ENCODE peak calls at places on chromosomes 12 and 14, in nine cellular contexts. Q is fibroblast of the conjunctiva, S is brain microvascular endothelial cell, Z is GM20000, Y is mucosa of gallbladder, V is EL, N is HTR-8/SVneo, D is SIG-M5, A is fibroblast of pulmonary artery. E is an unnamed sample.

GRCh38 chr12:104303538-104304151 is at the start of gene EID3:
- DNase-seq in Q (peak), S (peak), Z (peak), Y (peak), V (peak), N (no peak), D (no peak), A (peak), E (peak)

GRCh38 chr14:91872011-91872476 is 4.7 kb upstream of the TC2N start:
- DNase-seq in Q (peak), S (no peak), Z (peak), Y (peak), V (no peak), N (no peak), D (peak), A (peak), E (peak)

GRCh38 chr12:79255326-79255725 is 390.8 kb downstream of the SYT1 start:
- DNase-seq in Q (no peak), S (no peak), Z (no peak), Y (no peak), V (peak), N (no peak), D (no peak), A (no peak), E (no peak)

GRCh38 chr12:32455607-32456063 is 56.3 kb downstream of the FGD4 start:
- DNase-seq in Q (peak), S (peak), Z (peak), Y (peak), V (peak), N (peak), D (peak), A (peak), E (no peak)

GRCh38 chr12:43882578-43883178 is 46.8 kb downstream of the TMEM117 start:
- DNase-seq in Q (peak), S (peak), Z (peak), Y (peak), V (peak), N (peak), D (no peak), A (peak), E (no peak)

GRCh38 chr12:70756118-70756517 is 118.9 kb upstream of the PTPRB start:
- DNase-seq in Q (no peak), S (peak), Z (no peak), Y (no peak), V (peak), N (no peak), D (no peak), A (peak), E (no peak)

GRCh38 chr14:74634964-74635363 is 22.9 kb upstream of the LTBP2 start:
- DNase-seq in Q (no peak), S (no peak), Z (no peak), Y (no peak), V (no peak), N (no peak), D (no peak), A (no peak), E (no peak)

GRCh38 chr12:2959194-2959507 is at the start of gene TEAD4:
- DNase-seq in Q (no peak), S (peak), Z (peak), Y (peak), V (peak), N (peak), D (no peak), A (peak), E (peak)

GRCh38 chr12:122395319-122395718 is 27.1 kb downstream of the CLIP1 start:
- DNase-seq in Q (peak), S (peak), Z (no peak), Y (no peak), V (peak), N (peak), D (no peak), A (peak), E (no peak)

GRCh38 chr12:108457006-108457733 is 57.9 kb upstream of the FICD start:
- DNase-seq in Q (peak), S (peak), Z (peak), Y (peak), V (peak), N (peak), D (no peak), A (peak), E (no peak)

GRCh38 chr14:102481791-102482238 is 27.8 kb downstream of the ANKRD9 start:
- DNase-seq in Q (no peak), S (peak), Z (no peak), Y (peak), V (peak), N (peak), D (no peak), A (peak), E (no peak)

GRCh38 chr12:50101663-50102062 is 2.1 kb upstream of the GPD1 start:
- DNase-seq in Q (peak), S (no peak), Z (no peak), Y (no peak), V (peak), N (peak), D (no peak), A (peak), E (no peak)

GRCh38 chr12:104506691-104507401 is 50.1 kb downstream of the CHST11 start:
- DNase-seq in Q (no peak), S (no peak), Z (no peak), Y (no peak), V (no peak), N (no peak), D (no peak), A (no peak), E (no peak)

GRCh38 chr12:59403259-59403932 is 192.4 kb upstream of the SLC16A7 start:
- DNase-seq in Q (peak), S (peak), Z (peak), Y (peak), V (peak), N (peak), D (no peak), A (peak), E (peak)

E was measured in stomach.